ENCODE peak calls at places on chromosomes 13 and 19, in nine cellular contexts. X is KBM-7; N is NAMALWA; T is T-helper 2 cell; C is heart right ventricle; S is GM23338; H is stimulated activated CD8-positive, alpha-beta memory T cell treated with anti-CD3 and anti-CD28 coated beads, Interleukin-7, amount 100 ng/mL, for 4 hours; M is endothelial cell; P is naive B cell. J is an unnamed sample.

GRCh38 chr13:48731957-48732569 is 78.3 kb downstream of the CYSLTR2 start:
- DNase-seq in C (peak), N (peak), T (no peak), X (peak), P (peak), S (peak), H (peak), M (peak), J (no peak)

GRCh38 chr13:98343461-98343860 is 166.4 kb upstream of the RNF113B start:
- DNase-seq in S (no peak), H (no peak), N (no peak), C (no peak), M (no peak), T (no peak), X (no peak), P (no peak), J (no peak)

GRCh38 chr13:20714563-20715339 is 11.3 kb downstream of the IL17D start:
- DNase-seq in S (no peak), P (no peak), T (no peak), H (no peak), C (peak), X (no peak), N (no peak), M (no peak), J (peak)

GRCh38 chr19:52734340-52734892 is 428 bp downstream of the ZNF611 start:
- DNase-seq in H (no peak), C (peak), X (no peak), T (no peak), P (no peak), M (peak), S (peak), N (no peak), J (no peak)

GRCh38 chr13:60448907-60449510 is 52.0 kb downstream of the TDRD3 start:
- DNase-seq in N (peak), P (no peak), H (no peak), X (peak), S (peak), T (no peak), M (peak), C (no peak), J (no peak)

GRCh38 chr13:113649212-113649611 is 8.8 kb downstream of the ATP4B start:
- DNase-seq in N (no peak), P (no peak), M (no peak), C (no peak), X (no peak), T (no peak), H (no peak), S (peak), J (peak)

GRCh38 chr19:30281903-30282302 is 90.3 kb upstream of the ZNF536 start:
- DNase-seq in S (no peak), N (no peak), P (no peak), X (no peak), M (no peak), H (no peak), C (no peak), T (no peak), J (no peak)

GRCh38 chr13:94708031-94708571 is 4.2 kb downstream of the SOX21 start:
- DNase-seq in H (no peak), N (no peak), T (no peak), X (no peak), P (no peak), C (no peak), M (no peak), S (peak), J (no peak)

GRCh38 chr13:47892374-47892773 is 108.7 kb downstream of the SUCLA2 start:
- DNase-seq in M (no peak), C (no peak), P (no peak), T (no peak), S (no peak), H (no peak), X (no peak), N (no peak), J (no peak)

GRCh38 chr19:2616741-2617392 is 85.6 kb downstream of the GNG7 start:
- DNase-seq in M (no peak), P (peak), N (peak), T (no peak), H (no peak), C (no peak), S (no peak), X (peak), J (peak)

GRCh38 chr13:46314587-46314986 is 72.5 kb downstream of the RUBCNL start:
- DNase-seq in M (no peak), N (no peak), H (no peak), P (no peak), C (no peak), X (no peak), S (no peak), T (no peak), J (no peak)

J was measured in tibial artery.